ENCODE peak calls at places on chromosomes 1 and 21, in eight cellular contexts. One of them, this sample, is unnamed.

GRCh38 chr1:12177999-12178441 is 11.2 kb downstream of the TNFRSF1B start:
- DNase-seq in CD8-positive, alpha-beta T cell: peak; percentile 77
- DNase-seq in dorsolateral prefrontal cortex: peak; percentile 45
- DNase-seq in neuronal stem cell: no peak
- DNase-seq in body of pancreas: peak; percentile 45
- DNase-seq in AG04450: peak; percentile 81
- DNase-seq in A549: no peak
- DNase-seq in astrocyte of the spinal cord: peak; percentile 73
- DNase-seq in this sample: peak; percentile 63

GRCh38 chr1:78088486-78088885 is 42.7 kb downstream of the GIPC2 start:
- DNase-seq in CD8-positive, alpha-beta T cell: no peak
- DNase-seq in dorsolateral prefrontal cortex: no peak
- DNase-seq in neuronal stem cell: no peak
- DNase-seq in body of pancreas: no peak
- DNase-seq in AG04450: no peak
- DNase-seq in A549: no peak
- DNase-seq in astrocyte of the spinal cord: no peak
- DNase-seq in this sample: no peak

GRCh38 chr1:31503581-31503980 is 72.7 kb upstream of the TINAGL1 start:
- DNase-seq in CD8-positive, alpha-beta T cell: no peak
- DNase-seq in dorsolateral prefrontal cortex: no peak
- DNase-seq in neuronal stem cell: no peak
- DNase-seq in body of pancreas: no peak
- DNase-seq in AG04450: no peak
- DNase-seq in A549: no peak
- DNase-seq in astrocyte of the spinal cord: no peak
- DNase-seq in this sample: no peak

GRCh38 chr1:39928809-39929587 is 25.9 kb upstream of the MFSD2A start:
- DNase-seq in CD8-positive, alpha-beta T cell: no peak
- DNase-seq in dorsolateral prefrontal cortex: no peak
- DNase-seq in neuronal stem cell: no peak
- DNase-seq in body of pancreas: no peak
- DNase-seq in AG04450: no peak
- DNase-seq in A549: no peak
- DNase-seq in astrocyte of the spinal cord: no peak
- DNase-seq in this sample: no peak

GRCh38 chr21:27220416-27220815 is 253.5 kb upstream of the ADAMTS5 start:
- DNase-seq in CD8-positive, alpha-beta T cell: no peak
- DNase-seq in dorsolateral prefrontal cortex: no peak
- DNase-seq in neuronal stem cell: no peak
- DNase-seq in body of pancreas: no peak
- DNase-seq in AG04450: no peak
- DNase-seq in A549: no peak
- DNase-seq in astrocyte of the spinal cord: no peak
- DNase-seq in this sample: no peak

GRCh38 chr1:10170362-10170665 is 40.1 kb upstream of the KIF1B start:
- DNase-seq in CD8-positive, alpha-beta T cell: no peak
- DNase-seq in dorsolateral prefrontal cortex: no peak
- DNase-seq in neuronal stem cell: no peak
- DNase-seq in body of pancreas: no peak
- DNase-seq in AG04450: no peak
- DNase-seq in A549: no peak
- DNase-seq in astrocyte of the spinal cord: peak; percentile 12
- DNase-seq in this sample: peak; percentile 66

GRCh38 chr1:224357626-224358124 is 996 bp downstream of the CNIH4 start:
- DNase-seq in CD8-positive, alpha-beta T cell: no peak
- DNase-seq in dorsolateral prefrontal cortex: no peak
- DNase-seq in neuronal stem cell: no peak
- DNase-seq in body of pancreas: no peak
- DNase-seq in AG04450: no peak
- DNase-seq in A549: peak; percentile 41
- DNase-seq in astrocyte of the spinal cord: no peak
- DNase-seq in this sample: no peak

GRCh38 chr1:15584489-15585363 is at the start of gene AGMAT:
- DNase-seq in CD8-positive, alpha-beta T cell: no peak
- DNase-seq in dorsolateral prefrontal cortex: no peak
- DNase-seq in neuronal stem cell: no peak
- DNase-seq in body of pancreas: peak; percentile 24
- DNase-seq in AG04450: no peak
- DNase-seq in A549: peak; percentile 68
- DNase-seq in astrocyte of the spinal cord: no peak
- DNase-seq in this sample: no peak

GRCh38 chr1:173861731-173862145 is 6.1 kb downstream of the GAS5 start:
- DNase-seq in CD8-positive, alpha-beta T cell: no peak
- DNase-seq in dorsolateral prefrontal cortex: no peak
- DNase-seq in neuronal stem cell: no peak
- DNase-seq in body of pancreas: no peak
- DNase-seq in AG04450: no peak
- DNase-seq in A549: no peak
- DNase-seq in astrocyte of the spinal cord: no peak
- DNase-seq in this sample: no peak

GRCh38 chr1:15189692-15190321 is 36.3 kb downstream of the TMEM51 start:
- DNase-seq in CD8-positive, alpha-beta T cell: no peak
- DNase-seq in dorsolateral prefrontal cortex: no peak
- DNase-seq in neuronal stem cell: no peak
- DNase-seq in body of pancreas: no peak
- DNase-seq in AG04450: no peak
- DNase-seq in A549: no peak
- DNase-seq in astrocyte of the spinal cord: no peak
- DNase-seq in this sample: no peak

GRCh38 chr1:167926486-167926997 is 9.9 kb upstream of the DCAF6 start:
- DNase-seq in CD8-positive, alpha-beta T cell: no peak
- DNase-seq in dorsolateral prefrontal cortex: no peak
- DNase-seq in neuronal stem cell: no peak
- DNase-seq in body of pancreas: no peak
- DNase-seq in AG04450: no peak
- DNase-seq in A549: peak; percentile 66
- DNase-seq in astrocyte of the spinal cord: no peak
- DNase-seq in this sample: no peak

GRCh38 chr1:167924553-167925223 is 10.8 kb upstream of the ADCY10 start:
- DNase-seq in CD8-positive, alpha-beta T cell: no peak
- DNase-seq in dorsolateral prefrontal cortex: no peak
- DNase-seq in neuronal stem cell: no peak
- DNase-seq in body of pancreas: no peak
- DNase-seq in AG04450: no peak
- DNase-seq in A549: no peak
- DNase-seq in astrocyte of the spinal cord: no peak
- DNase-seq in this sample: no peak

GRCh38 chr1:167928457-167928852 is 8.0 kb upstream of the DCAF6 start:
- DNase-seq in CD8-positive, alpha-beta T cell: no peak
- DNase-seq in dorsolateral prefrontal cortex: no peak
- DNase-seq in neuronal stem cell: no peak
- DNase-seq in body of pancreas: no peak
- DNase-seq in AG04450: no peak
- DNase-seq in A549: no peak
- DNase-seq in astrocyte of the spinal cord: no peak
- DNase-seq in this sample: no peak

GRCh38 chr1:167924102-167924501 is 10.2 kb upstream of the ADCY10 start:
- DNase-seq in CD8-positive, alpha-beta T cell: no peak
- DNase-seq in dorsolateral prefrontal cortex: no peak
- DNase-seq in neuronal stem cell: no peak
- DNase-seq in body of pancreas: no peak
- DNase-seq in AG04450: no peak
- DNase-seq in A549: no peak
- DNase-seq in astrocyte of the spinal cord: no peak
- DNase-seq in this sample: no peak

DNA sequence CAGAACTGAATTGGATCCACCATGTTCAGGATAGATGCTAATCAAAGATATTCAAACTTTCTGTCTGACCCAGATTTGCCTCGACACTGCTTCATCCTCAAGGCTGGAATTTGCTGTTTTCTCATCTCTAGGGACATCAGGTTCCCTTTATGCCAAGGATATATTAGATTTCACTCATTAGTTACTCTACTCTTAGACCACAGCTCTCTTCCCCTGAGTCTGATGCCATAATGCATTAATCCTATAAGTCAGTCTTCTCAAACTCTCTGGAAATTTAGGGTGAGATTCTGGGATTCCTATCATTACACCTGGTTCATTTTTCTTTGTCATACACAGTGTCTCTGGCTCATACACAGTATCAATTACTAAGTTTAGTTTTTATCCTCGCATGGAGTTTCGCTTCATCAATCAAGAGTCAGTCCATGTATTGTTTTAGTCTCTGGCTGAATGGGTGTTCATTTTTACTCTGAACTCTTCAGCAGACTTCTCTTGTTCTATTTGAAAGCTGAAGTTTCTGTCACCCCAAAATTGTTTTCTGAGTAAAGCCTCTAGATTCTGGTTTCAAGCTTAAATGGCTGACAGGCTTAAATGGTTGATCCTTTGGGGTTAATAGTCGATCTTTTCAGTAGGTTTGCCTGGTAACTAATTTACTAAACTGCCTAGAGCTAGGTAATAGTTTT is 9.3 kb upstream of the DCAF6 start:
- DNase-seq in CD8-positive, alpha-beta T cell: no peak
- DNase-seq in dorsolateral prefrontal cortex: no peak
- DNase-seq in neuronal stem cell: no peak
- DNase-seq in body of pancreas: no peak
- DNase-seq in AG04450: no peak
- DNase-seq in A549: no peak
- DNase-seq in astrocyte of the spinal cord: no peak
- DNase-seq in this sample: no peak
- H3K4me3 ChIP-seq in CD8-positive, alpha-beta T cell: no peak overlapping the region
- H3K4me3 ChIP-seq in dorsolateral prefrontal cortex: no peak overlapping the region
- H3K4me3 ChIP-seq in neuronal stem cell: no peak overlapping the region
- H3K4me3 ChIP-seq in body of pancreas: no peak overlapping the region
- H3K4me3 ChIP-seq in AG04450: no peak overlapping the region
- H3K4me3 ChIP-seq in A549: peak overlapping the region; percentile 35
- H3K4me3 ChIP-seq in astrocyte of the spinal cord: no peak overlapping the region
- H3K4me3 ChIP-seq in this sample: no peak overlapping the region

DNA sequence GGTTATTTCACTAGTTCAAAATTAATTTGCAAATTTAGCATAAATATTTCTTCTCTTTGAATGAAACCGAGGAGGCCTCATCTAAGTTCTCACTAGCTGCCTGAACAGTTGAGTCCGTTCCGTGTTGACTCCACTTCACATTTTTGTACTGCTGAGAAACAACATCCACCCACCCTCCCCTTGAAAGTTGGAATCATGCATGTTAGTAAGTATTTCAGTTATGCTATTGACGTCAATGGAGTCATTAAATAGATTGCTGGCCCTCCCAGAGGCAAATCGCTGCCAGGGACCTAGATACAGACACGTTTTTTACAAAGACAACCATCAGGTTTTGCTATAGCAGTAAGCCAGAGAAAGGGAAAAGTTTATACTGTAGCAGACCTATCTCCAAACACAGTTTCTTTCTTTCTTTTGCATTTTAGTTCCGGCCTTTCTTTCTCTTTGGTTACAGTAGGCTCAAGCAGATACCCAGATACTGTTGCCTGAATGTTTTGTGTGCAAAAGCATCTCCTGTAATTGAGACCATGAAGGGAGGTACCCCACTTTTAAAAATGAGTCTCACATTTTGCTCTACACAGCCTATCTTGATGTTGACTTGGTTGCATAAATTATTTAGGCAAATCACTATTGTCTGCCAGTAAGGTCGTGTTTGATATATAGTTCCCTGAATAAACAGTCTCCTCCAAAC is 262.6 kb upstream of the SGIP1 start:
- DNase-seq in CD8-positive, alpha-beta T cell: no peak
- DNase-seq in dorsolateral prefrontal cortex: peak; percentile 51
- DNase-seq in neuronal stem cell: peak; percentile 26
- DNase-seq in body of pancreas: peak; percentile 55
- DNase-seq in AG04450: peak; percentile 97
- DNase-seq in A549: peak; percentile 78
- DNase-seq in astrocyte of the spinal cord: peak; percentile 98
- DNase-seq in this sample: no peak
- H3K4me3 ChIP-seq in CD8-positive, alpha-beta T cell: no peak overlapping the region
- H3K4me3 ChIP-seq in dorsolateral prefrontal cortex: peak overlapping the region; percentile 37
- H3K4me3 ChIP-seq in neuronal stem cell: no peak overlapping the region
- H3K4me3 ChIP-seq in body of pancreas: no peak overlapping the region
- H3K4me3 ChIP-seq in AG04450: peak overlapping the region; percentile 35
- H3K4me3 ChIP-seq in A549: no peak overlapping the region
- H3K4me3 ChIP-seq in astrocyte of the spinal cord: peak overlapping the region; percentile 3
- H3K4me3 ChIP-seq in this sample: no peak overlapping the region

GRCh38 chr1:24425922-24426321 is 10.3 kb downstream of the NIPAL3 start:
- DNase-seq in CD8-positive, alpha-beta T cell: no peak
- DNase-seq in dorsolateral prefrontal cortex: no peak
- DNase-seq in neuronal stem cell: no peak
- DNase-seq in body of pancreas: no peak
- DNase-seq in AG04450: no peak
- DNase-seq in A549: no peak
- DNase-seq in astrocyte of the spinal cord: no peak
- DNase-seq in this sample: no peak
- H3K4me3 ChIP-seq in CD8-positive, alpha-beta T cell: no peak overlapping the region
- H3K4me3 ChIP-seq in dorsolateral prefrontal cortex: no peak overlapping the region
- H3K4me3 ChIP-seq in neuronal stem cell: no peak overlapping the region
- H3K4me3 ChIP-seq in body of pancreas: no peak overlapping the region
- H3K4me3 ChIP-seq in AG04450: no peak overlapping the region
- H3K4me3 ChIP-seq in A549: no peak overlapping the region
- H3K4me3 ChIP-seq in astrocyte of the spinal cord: no peak overlapping the region
- H3K4me3 ChIP-seq in this sample: no peak overlapping the region

GRCh38 chr1:223048026-223048425 is 95.0 kb downstream of the TLR5 start:
- DNase-seq in CD8-positive, alpha-beta T cell: no peak
- DNase-seq in dorsolateral prefrontal cortex: no peak
- DNase-seq in neuronal stem cell: no peak
- DNase-seq in body of pancreas: no peak
- DNase-seq in AG04450: no peak
- DNase-seq in A549: no peak
- DNase-seq in astrocyte of the spinal cord: no peak
- DNase-seq in this sample: no peak
- H3K4me3 ChIP-seq in CD8-positive, alpha-beta T cell: no peak overlapping the region
- H3K4me3 ChIP-seq in dorsolateral prefrontal cortex: no peak overlapping the region
- H3K4me3 ChIP-seq in neuronal stem cell: no peak overlapping the region
- H3K4me3 ChIP-seq in body of pancreas: no peak overlapping the region
- H3K4me3 ChIP-seq in AG04450: no peak overlapping the region
- H3K4me3 ChIP-seq in A549: no peak overlapping the region
- H3K4me3 ChIP-seq in astrocyte of the spinal cord: no peak overlapping the region
- H3K4me3 ChIP-seq in this sample: no peak overlapping the region

GRCh38 chr21:42527489-42528158 is 14.0 kb downstream of the SLC37A1 start:
- DNase-seq in CD8-positive, alpha-beta T cell: no peak
- DNase-seq in dorsolateral prefrontal cortex: no peak
- DNase-seq in neuronal stem cell: no peak
- DNase-seq in body of pancreas: no peak
- DNase-seq in AG04450: no peak
- DNase-seq in A549: no peak
- DNase-seq in astrocyte of the spinal cord: no peak
- DNase-seq in this sample: peak; percentile 97
- H3K4me3 ChIP-seq in CD8-positive, alpha-beta T cell: peak overlapping the region; percentile 36
- H3K4me3 ChIP-seq in dorsolateral prefrontal cortex: peak overlapping the region; percentile 30
- H3K4me3 ChIP-seq in neuronal stem cell: no peak overlapping the region
- H3K4me3 ChIP-seq in body of pancreas: no peak overlapping the region
- H3K4me3 ChIP-seq in AG04450: no peak overlapping the region
- H3K4me3 ChIP-seq in A549: no peak overlapping the region
- H3K4me3 ChIP-seq in astrocyte of the spinal cord: no peak overlapping the region
- H3K4me3 ChIP-seq in this sample: peak overlapping the region; percentile 29